ENCODE peak calls at places on chromosomes 6 and 20, in six cellular contexts. U, Z, H, D, L and B are unnamed samples.

GRCh38 chr6:13581700-13582229 is 7.4 kb downstream of the SIRT5 start:
- DNase-seq in U (no peak), Z (no peak), H (peak), D (no peak), L (no peak), B (no peak)

GRCh38 chr6:151060096-151060741 is 179.5 kb upstream of the AKAP12 start:
- DNase-seq in U (peak), Z (no peak), H (no peak), D (no peak), L (peak), B (peak)

GRCh38 chr20:40160151-40160550 is 528.9 kb downstream of the MAFB start:
- DNase-seq in U (peak), Z (no peak), H (peak), D (peak), L (peak), B (peak)

GRCh38 chr6:31477521-31477920 is 20.4 kb upstream of the MICB start:
- DNase-seq in U (no peak), Z (no peak), H (no peak), D (peak), L (no peak), B (no peak)

GRCh38 chr6:3045369-3045768 is 22.9 kb upstream of the RIPK1 start:
- DNase-seq in U (no peak), Z (no peak), H (no peak), D (no peak), L (no peak), B (no peak)

GRCh38 chr6:116011520-116011919 is 49.2 kb downstream of the FRK start:
- DNase-seq in U (no peak), Z (peak), H (no peak), D (no peak), L (peak), B (no peak)

GRCh38 chr6:137316626-137317025 is 97.4 kb upstream of the IFNGR1 start:
- DNase-seq in U (peak), Z (no peak), H (no peak), D (no peak), L (no peak), B (no peak)

GRCh38 chr6:11732036-11732545 is 46.5 kb downstream of the ADTRP start:
- DNase-seq in U (peak), Z (peak), H (peak), D (no peak), L (no peak), B (peak)

GRCh38 chr6:118894425-118895240 is 681 bp downstream of the ASF1A start:
- DNase-seq in U (peak), Z (peak), H (peak), D (peak), L (peak), B (peak)

GRCh38 chr20:57688864-57689263 is 21.0 kb downstream of the PMEPA1 start:
- DNase-seq in U (no peak), Z (no peak), H (no peak), D (no peak), L (no peak), B (peak)

GRCh38 chr6:149347067-149347466 is 29.6 kb downstream of the TAB2 start:
- DNase-seq in U (no peak), Z (no peak), H (no peak), D (no peak), L (no peak), B (no peak)

GRCh38 chr6:16667509-16667908 is 93.8 kb downstream of the ATXN1 start:
- DNase-seq in U (no peak), Z (no peak), H (no peak), D (no peak), L (no peak), B (no peak)

GRCh38 chr20:17895641-17896246 is 72.8 kb downstream of the SNX5 start:
- DNase-seq in U (peak), Z (peak), H (peak), D (no peak), L (no peak), B (peak)

GRCh38 chr20:40279390-40279789 is 409.6 kb downstream of the MAFB start:
- DNase-seq in U (peak), Z (no peak), H (peak), D (peak), L (peak), B (peak)

GRCh38 chr20:33076662-33077398 is 2.6 kb upstream of the BPIFB4 start:
- DNase-seq in U (no peak), Z (no peak), H (peak), D (peak), L (no peak), B (no peak)

GRCh38 chr6:53246924-53247323 is 98.3 kb upstream of the GCM1 start:
- DNase-seq in U (no peak), Z (no peak), H (no peak), D (no peak), L (no peak), B (peak)

GRCh38 chr20:16647875-16648597 is 74.8 kb upstream of the KIF16B start:
- DNase-seq in U (no peak), Z (no peak), H (no peak), D (no peak), L (no peak), B (no peak)

GRCh38 chr20:10741060-10741459 is 67.3 kb upstream of the JAG1 start:
- DNase-seq in U (peak), Z (no peak), H (no peak), D (no peak), L (no peak), B (no peak)
- H3K4me3 ChIP-seq in U (no peak), Z (no peak), H (no peak), D (no peak), L (no peak), B (no peak)

DNA sequence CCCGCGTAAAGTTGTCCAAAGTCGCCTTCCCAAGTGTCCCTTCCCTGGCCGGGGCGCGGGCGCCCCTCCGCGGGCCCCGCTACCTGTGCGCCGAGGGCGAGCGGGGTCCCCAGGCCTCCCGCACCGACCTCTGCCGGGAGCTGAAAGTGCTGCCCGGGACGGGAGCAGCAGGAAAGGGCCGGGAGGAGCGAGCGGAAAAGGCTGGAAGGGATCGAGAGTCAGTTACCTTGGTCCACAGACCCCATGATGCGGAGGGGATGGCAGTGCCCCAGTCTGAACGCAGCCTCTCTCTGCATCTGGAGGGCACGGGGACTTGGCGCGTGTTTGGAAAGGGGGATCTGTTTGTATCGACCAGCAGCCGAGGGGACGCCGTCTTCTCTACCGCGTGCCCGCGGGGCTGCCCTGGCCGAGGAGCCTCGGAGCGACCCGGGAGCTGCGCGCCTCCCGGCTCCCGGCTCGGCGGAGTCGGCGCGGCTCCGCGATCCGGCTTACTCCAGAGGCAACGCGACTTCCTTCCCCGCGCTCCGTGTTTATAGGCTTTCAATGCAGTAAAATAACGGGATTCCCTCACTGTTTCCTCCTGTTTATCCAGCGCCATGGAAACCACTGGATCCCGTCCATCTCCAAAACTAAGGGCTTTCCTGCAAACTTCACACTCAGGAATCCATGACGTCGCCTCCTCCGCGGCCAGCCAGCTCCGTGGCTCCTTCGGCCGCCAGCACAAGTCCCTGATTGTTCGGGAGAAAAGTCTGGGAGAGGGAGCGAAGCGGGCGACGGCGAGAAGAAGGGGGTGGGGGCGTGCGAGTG is 20.0 kb upstream of the NFATC2 start:
- DNase-seq in U (peak), Z (no peak), H (no peak), D (peak), L (peak), B (peak)
- H3K4me3 ChIP-seq in U (peak), Z (peak), H (peak), D (peak), L (peak), B (peak)

DNA sequence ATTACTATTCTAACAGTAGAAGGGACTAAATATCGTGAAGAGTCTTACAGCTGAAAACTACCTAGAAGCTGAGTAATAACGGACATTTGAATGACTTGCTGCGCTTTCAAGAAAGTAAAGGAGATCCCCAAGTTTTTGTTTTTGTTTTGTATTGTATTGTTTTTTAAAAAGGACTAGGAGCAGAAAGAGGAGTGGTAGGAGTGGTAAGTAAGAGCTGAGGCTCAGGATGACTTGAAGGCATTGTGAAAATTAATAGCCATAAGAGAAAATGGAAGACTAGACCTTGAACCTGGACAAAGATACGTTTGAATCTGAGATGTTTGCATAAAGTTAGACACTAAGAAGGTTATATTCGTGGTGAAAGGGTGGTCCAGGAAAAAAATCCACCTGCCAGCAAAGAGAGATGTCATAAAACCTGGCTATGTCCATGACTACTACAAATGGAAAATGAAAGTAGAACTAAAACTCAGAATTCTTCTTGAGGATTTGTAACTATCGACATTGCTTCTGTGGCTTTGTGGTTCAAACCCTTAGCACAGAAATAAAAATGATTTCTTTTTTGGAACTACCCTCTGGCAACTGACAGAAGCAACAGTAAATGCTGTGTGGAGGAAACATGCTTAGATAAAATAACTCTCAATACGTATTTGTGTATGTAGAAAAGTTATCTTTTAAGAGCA is 824.8 kb upstream of the FLRT3 start:
- DNase-seq in U (no peak), Z (peak), H (no peak), D (no peak), L (no peak), B (no peak)
- H3K4me3 ChIP-seq in U (no peak), Z (peak), H (no peak), D (no peak), L (no peak), B (peak)

DNA sequence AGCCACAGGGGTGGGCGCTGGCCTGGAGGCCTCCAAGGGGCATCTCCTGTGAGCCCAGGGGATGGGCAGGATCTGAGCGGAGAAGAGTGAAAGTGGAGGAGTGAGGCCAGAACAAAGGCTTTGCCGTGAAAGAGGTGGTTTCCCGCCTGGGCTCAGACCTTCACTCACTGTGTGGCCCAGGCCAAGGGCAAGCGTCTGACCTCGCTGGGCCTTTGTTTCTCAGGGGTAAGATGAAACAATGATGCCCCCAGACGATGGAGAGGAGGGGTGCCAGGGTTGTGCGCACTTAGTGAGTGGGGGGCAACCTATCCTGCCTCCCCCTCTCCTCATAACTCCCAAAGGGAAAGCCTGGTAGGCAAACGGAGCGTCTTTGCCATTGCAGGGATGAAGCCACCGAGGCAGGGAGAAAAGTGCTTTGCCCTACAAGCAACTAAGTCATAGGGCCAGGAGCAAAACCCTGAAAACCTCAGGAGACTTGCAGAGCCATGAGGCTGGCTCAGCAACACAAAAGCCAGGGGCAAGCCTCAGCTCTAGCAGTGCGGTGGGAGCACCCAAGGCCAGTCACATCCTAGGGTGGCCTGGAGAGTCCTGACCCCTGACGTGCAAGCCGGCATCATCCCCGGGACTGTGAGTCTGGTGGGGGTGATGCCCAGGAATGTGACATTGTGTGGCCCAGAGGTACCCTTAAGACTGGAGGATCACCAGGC is 903 bp upstream of the STMN3 start:
- DNase-seq in U (no peak), Z (no peak), H (no peak), D (no peak), L (no peak), B (peak)
- H3K4me3 ChIP-seq in U (peak), Z (no peak), H (no peak), D (peak), L (no peak), B (no peak)

GRCh38 chr20:3248167-3248992 is 9.4 kb upstream of the SLC4A11 start:
- DNase-seq in U (peak), Z (no peak), H (peak), D (peak), L (no peak), B (peak)
- H3K4me3 ChIP-seq in U (peak), Z (no peak), H (peak), D (peak), L (no peak), B (peak)

GRCh38 chr20:21510414-21510971 is 3.4 kb downstream of the NKX2-2 start:
- DNase-seq in U (no peak), Z (no peak), H (no peak), D (peak), L (no peak), B (peak)

GRCh38 chr20:21508230-21509078 is 5.4 kb downstream of the NKX2-2 start:
- DNase-seq in U (no peak), Z (no peak), H (no peak), D (no peak), L (no peak), B (peak)

GRCh38 chr20:21509079-21509596 is 4.7 kb downstream of the NKX2-2 start:
- DNase-seq in U (no peak), Z (no peak), H (no peak), D (no peak), L (no peak), B (peak)

GRCh38 chr20:21510995-21511394 is 2.9 kb downstream of the NKX2-2 start:
- DNase-seq in U (no peak), Z (no peak), H (no peak), D (peak), L (no peak), B (peak)

DNA sequence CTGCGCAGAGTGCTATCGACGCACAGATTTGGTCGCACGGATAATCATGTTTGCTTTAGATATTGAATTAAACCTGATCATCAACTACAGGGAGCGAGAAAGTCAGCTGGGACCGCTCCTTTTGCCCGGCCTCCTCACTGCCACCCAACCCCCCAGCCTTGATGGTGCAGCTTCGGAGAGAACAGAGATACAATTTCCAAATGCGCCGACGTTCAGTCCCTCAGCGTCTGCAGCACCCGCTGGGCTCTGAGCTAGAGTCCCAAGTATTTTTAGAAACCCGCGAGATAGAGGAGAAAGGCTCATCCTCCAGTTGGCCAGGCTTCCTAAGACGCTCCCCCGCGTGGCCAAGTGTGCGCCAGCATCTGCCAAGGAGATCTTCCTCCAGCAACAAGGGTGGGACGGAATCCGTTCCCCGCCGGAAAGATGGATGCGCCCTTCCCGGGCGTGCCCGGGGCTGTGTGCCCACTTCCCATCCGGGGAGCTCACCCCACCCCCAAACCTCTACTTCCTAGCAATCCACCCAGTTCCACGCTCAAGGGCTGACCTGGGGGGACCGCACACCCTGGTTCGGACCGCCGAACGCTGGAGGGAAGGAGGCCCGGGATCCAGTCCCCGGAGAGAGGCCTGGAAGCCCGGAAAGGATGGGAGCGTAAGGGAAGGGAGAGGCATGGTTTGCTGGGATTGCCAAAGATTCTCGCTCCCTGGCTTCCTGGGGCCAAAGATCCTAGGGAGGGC is 4.1 kb downstream of the NKX2-2 start:
- DNase-seq in U (peak), Z (no peak), H (no peak), D (peak), L (no peak), B (peak)
- H3K4me3 ChIP-seq in U (no peak), Z (peak), H (no peak), D (no peak), L (no peak), B (peak)

DNA sequence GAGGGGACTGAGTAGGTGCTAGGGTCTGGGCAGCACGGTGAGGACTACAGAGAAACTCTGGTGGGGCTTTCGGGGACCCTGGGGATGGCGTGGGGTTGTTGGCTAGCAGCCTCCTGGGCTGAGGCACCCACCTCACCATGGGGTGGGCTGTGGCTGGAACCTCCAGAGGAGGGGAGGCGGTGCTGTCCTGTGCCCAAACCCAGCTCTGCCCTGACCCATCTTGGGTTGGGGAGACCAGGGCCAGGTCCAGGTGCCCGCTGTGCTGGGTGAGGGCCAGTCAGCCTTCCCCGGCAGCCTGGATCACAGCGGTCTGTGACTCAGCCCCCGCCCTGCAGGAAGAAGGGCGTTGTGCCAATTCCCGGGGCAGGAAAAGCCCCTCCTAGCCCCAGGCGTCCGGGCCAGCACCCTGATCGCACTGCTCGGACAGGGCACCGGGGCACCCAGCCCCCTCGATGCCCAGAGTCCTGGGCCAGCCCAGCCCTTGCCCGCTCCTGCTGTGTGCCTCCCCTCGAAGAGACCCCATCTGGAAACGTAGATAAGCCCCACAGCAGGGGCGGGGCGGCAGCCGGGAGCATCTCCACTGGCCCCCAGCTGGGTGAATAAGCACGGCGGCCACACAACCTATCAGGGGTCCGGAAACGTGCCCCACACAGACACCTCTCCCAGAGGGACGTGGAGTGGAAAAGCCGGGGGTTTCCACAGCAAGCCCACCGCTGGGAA is 10.0 kb downstream of the LAMA5 start:
- DNase-seq in U (peak), Z (no peak), H (no peak), D (peak), L (no peak), B (peak)
- H3K4me3 ChIP-seq in U (no peak), Z (no peak), H (no peak), D (no peak), L (no peak), B (no peak)

GRCh38 chr6:141265748-141266647 is 866.7 kb upstream of the GJE1 start:
- DNase-seq in U (no peak), Z (no peak), H (no peak), D (no peak), L (no peak), B (peak)
- H3K4me3 ChIP-seq in U (peak), Z (no peak), H (no peak), D (no peak), L (no peak), B (peak)

DNA sequence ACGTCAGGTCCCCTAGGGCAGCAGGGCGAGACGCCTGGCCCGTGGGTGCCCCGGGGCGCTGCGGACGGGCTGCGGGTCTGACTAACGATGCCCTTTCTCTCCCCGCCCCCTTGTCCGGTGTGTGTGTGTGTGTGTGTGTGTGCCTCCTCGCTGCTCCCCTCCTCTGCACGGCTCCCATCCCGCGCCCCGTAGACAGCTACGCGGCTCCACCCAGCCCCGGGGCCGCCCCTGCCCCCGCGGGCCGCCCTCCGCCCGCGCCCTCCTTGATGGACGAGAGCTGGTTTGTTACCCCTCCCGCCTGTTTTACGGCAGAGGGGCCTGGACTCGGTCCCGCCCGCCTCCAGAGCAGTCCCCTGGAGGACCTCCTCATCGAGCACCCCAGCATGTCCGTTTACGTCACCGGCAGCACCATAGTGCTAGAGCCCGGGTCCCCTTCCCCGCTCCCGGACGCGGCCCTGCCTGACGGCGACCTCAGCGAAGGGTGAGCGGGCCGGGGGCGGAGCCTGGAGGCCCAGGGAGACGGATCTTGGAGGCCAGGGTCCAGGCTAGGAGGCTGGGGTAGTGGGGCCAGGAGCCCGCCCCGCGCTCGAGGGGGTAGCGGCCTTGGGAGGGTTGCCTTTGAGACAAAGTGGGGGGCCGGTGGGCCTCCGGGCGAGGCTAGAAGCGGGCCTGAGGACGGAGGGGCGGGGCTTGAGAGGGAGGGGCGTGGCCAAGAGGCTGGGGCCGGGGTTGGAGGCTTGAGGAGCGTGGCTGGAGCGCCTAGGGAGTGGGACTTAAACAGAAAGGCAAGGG is 5.1 kb downstream of the TP53INP2 start:
- DNase-seq in U (peak), Z (peak), H (peak), D (peak), L (peak), B (peak)
- H3K4me3 ChIP-seq in U (peak), Z (peak), H (peak), D (peak), L (peak), B (peak)